ENCODE peak calls at places on chromosomes 3 and 15, in five cellular contexts. One of them, this sample, is unnamed.

GRCh38 chr3:102745881-102746280 is 311.1 kb downstream of the ZPLD1 start:
- DNase-seq in HepG2: no peak
- DNase-seq in GM12878: no peak
- DNase-seq in NT2/D1: no peak
- DNase-seq in H1: no peak
- DNase-seq in this sample: no peak

GRCh38 chr3:52848617-52849016 is 13.8 kb upstream of the MUSTN1 start:
- DNase-seq in GM12878: no peak
- DNase-seq in H1: no peak
- DNase-seq in HepG2: no peak
- DNase-seq in NT2/D1: no peak
- DNase-seq in this sample: no peak

GRCh38 chr15:54374184-54374947 is 396.1 kb downstream of the UNC13C start:
- DNase-seq in GM12878: no peak
- DNase-seq in NT2/D1: no peak
- DNase-seq in H1: no peak
- DNase-seq in HepG2: no peak
- DNase-seq in this sample: no peak

GRCh38 chr3:54433846-54434245 is 311.5 kb downstream of the CACNA2D3 start:
- DNase-seq in HepG2: peak
- DNase-seq in H1: peak
- DNase-seq in GM12878: no peak
- DNase-seq in NT2/D1: peak
- DNase-seq in this sample: peak

GRCh38 chr3:38575279-38575843 is 74.1 kb downstream of the SCN5A start:
- DNase-seq in H1: no peak
- DNase-seq in GM12878: no peak
- DNase-seq in NT2/D1: no peak
- DNase-seq in HepG2: no peak
- DNase-seq in this sample: no peak

GRCh38 chr3:36868614-36869436 is 76.0 kb downstream of the TRANK1 start:
- DNase-seq in NT2/D1: peak
- DNase-seq in H1: peak
- DNase-seq in HepG2: peak
- DNase-seq in GM12878: peak
- DNase-seq in this sample: peak

GRCh38 chr3:189947948-189948723 is 172.6 kb downstream of the P3H2 start:
- DNase-seq in NT2/D1: no peak
- DNase-seq in HepG2: no peak
- DNase-seq in H1: no peak
- DNase-seq in GM12878: peak
- DNase-seq in this sample: no peak

GRCh38 chr15:20351448-20351961 is 190.1 kb downstream of the GOLGA6L6 start:
- DNase-seq in GM12878: no peak
- DNase-seq in HepG2: no peak
- DNase-seq in NT2/D1: no peak
- DNase-seq in H1: no peak
- DNase-seq in this sample: no peak

GRCh38 chr3:194497799-194498575 is 11.2 kb upstream of the ATP13A3 start:
- DNase-seq in GM12878: no peak
- DNase-seq in H1: no peak
- DNase-seq in NT2/D1: no peak
- DNase-seq in HepG2: peak
- DNase-seq in this sample: no peak

GRCh38 chr15:63611217-63611616 is 14.0 kb downstream of the FBXL22 start:
- DNase-seq in GM12878: no peak
- DNase-seq in HepG2: no peak
- DNase-seq in NT2/D1: no peak
- DNase-seq in H1: no peak
- DNase-seq in this sample: no peak

GRCh38 chr3:171797265-171797679 is 13.0 kb downstream of the PLD1 start:
- DNase-seq in HepG2: no peak
- DNase-seq in NT2/D1: no peak
- DNase-seq in GM12878: peak
- DNase-seq in H1: no peak
- DNase-seq in this sample: no peak

GRCh38 chr3:39038165-39038564 is 13.6 kb downstream of the SCN11A start:
- DNase-seq in NT2/D1: no peak
- DNase-seq in GM12878: no peak
- DNase-seq in H1: no peak
- DNase-seq in HepG2: no peak
- DNase-seq in this sample: no peak

GRCh38 chr3:195566797-195567196 is 16.9 kb downstream of the APOD start:
- DNase-seq in GM12878: no peak
- DNase-seq in NT2/D1: no peak
- DNase-seq in HepG2: no peak
- DNase-seq in H1: no peak
- DNase-seq in this sample: peak

GRCh38 chr15:29883126-29883525 is 60.9 kb upstream of the TJP1 start:
- DNase-seq in HepG2: no peak
- DNase-seq in GM12878: no peak
- DNase-seq in H1: no peak
- DNase-seq in NT2/D1: no peak
- DNase-seq in this sample: no peak

GRCh38 chr3:65170357-65171090 is 482.7 kb upstream of the ADAMTS9 start:
- DNase-seq in GM12878: no peak
- DNase-seq in NT2/D1: no peak
- DNase-seq in H1: no peak
- DNase-seq in HepG2: no peak
- DNase-seq in this sample: peak

GRCh38 chr15:52783929-52784798 is 6.0 kb downstream of the ONECUT1 start:
- DNase-seq in GM12878: no peak
- DNase-seq in NT2/D1: no peak
- DNase-seq in H1: no peak
- DNase-seq in HepG2: no peak
- DNase-seq in this sample: no peak

GRCh38 chr3:28840976-28841376 is 439.9 kb upstream of the RBMS3 start:
- DNase-seq in NT2/D1: no peak
- DNase-seq in HepG2: no peak
- DNase-seq in H1: no peak
- DNase-seq in GM12878: peak
- DNase-seq in this sample: no peak

GRCh38 chr3:83514130-83514914 is 1444.5 kb upstream of the CADM2 start:
- DNase-seq in HepG2: no peak
- DNase-seq in NT2/D1: peak
- DNase-seq in GM12878: no peak
- DNase-seq in H1: peak
- DNase-seq in this sample: no peak

GRCh38 chr3:142315083-142315482 is 89.7 kb upstream of the GK5 start:
- DNase-seq in HepG2: peak
- DNase-seq in H1: no peak
- DNase-seq in GM12878: no peak
- DNase-seq in NT2/D1: no peak
- DNase-seq in this sample: no peak

GRCh38 chr3:38475716-38476115 is 20.4 kb upstream of the EXOG start:
- DNase-seq in NT2/D1: no peak
- DNase-seq in H1: no peak
- DNase-seq in GM12878: no peak
- DNase-seq in HepG2: no peak
- DNase-seq in this sample: no peak

GRCh38 chr3:63914312-63914711 is 2.1 kb upstream of the SCAANT1 start:
- DNase-seq in NT2/D1: no peak
- DNase-seq in H1: no peak
- DNase-seq in HepG2: no peak
- DNase-seq in GM12878: no peak
- DNase-seq in this sample: no peak

GRCh38 chr3:63910873-63911272 is 1.3 kb downstream of the SCAANT1 start:
- DNase-seq in HepG2: peak
- DNase-seq in GM12878: no peak
- DNase-seq in H1: no peak
- DNase-seq in NT2/D1: no peak
- DNase-seq in this sample: no peak

GRCh38 chr3:63911395-63911900 is 735 bp downstream of the SCAANT1 start:
- DNase-seq in HepG2: no peak
- DNase-seq in GM12878: no peak
- DNase-seq in H1: no peak
- DNase-seq in NT2/D1: no peak
- DNase-seq in this sample: no peak

GRCh38 chr3:63911901-63912767 is at the start of gene SCAANT1:
- DNase-seq in HepG2: peak
- DNase-seq in H1: peak
- DNase-seq in NT2/D1: peak
- DNase-seq in GM12878: no peak
- DNase-seq in this sample: peak

DNA sequence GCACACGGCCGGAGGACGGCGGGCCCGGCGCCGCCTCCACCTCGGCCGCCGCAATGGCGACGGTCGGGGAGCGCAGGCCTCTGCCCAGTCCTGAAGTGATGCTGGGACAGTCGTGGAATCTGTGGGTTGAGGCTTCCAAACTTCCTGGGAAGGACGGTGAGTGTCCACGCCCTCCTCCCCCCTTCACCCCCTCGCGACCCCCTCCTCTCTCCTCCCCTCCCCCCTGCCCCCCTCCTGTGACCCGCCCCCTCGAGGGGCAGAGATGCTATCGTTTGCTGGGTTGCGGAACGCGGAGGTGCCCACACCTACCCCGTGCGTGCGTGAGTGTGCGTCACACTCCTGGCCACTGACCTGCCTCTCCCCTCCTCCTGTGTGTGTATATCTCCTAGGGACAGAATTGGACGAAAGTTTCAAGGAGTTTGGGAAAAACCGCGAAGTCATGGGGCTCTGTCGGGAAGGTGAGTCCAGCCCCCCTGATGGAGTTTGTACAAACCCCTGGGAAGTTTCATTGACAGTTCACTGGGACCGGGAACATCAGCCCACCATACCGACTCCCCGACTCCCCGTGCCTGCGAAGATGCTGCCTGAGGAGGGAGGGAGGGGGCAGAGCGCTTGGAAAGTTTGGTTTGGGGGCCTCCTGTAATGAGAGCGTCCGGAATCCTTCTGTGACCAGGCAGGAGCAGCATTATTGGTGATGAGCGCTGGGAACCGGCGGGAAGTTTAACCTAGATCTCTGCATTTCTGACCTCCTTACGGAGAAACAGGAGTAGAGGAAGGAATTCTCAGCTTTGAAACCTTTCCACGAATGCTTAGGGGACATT is 795 bp upstream of the SCAANT1 start:
- DNase-seq in H1: no peak
- DNase-seq in HepG2: peak
- DNase-seq in GM12878: no peak
- DNase-seq in NT2/D1: no peak
- DNase-seq in this sample: peak
- TF ChIP-seq SUZ12 in H1: peak
- TF ChIP-seq SUZ12 in HepG2: no peak
- TF ChIP-seq SUZ12 in GM12878: no peak
- TF ChIP-seq SUZ12 in NT2/D1: no peak
- TF ChIP-seq SUZ12 in this sample: no peak

DNA sequence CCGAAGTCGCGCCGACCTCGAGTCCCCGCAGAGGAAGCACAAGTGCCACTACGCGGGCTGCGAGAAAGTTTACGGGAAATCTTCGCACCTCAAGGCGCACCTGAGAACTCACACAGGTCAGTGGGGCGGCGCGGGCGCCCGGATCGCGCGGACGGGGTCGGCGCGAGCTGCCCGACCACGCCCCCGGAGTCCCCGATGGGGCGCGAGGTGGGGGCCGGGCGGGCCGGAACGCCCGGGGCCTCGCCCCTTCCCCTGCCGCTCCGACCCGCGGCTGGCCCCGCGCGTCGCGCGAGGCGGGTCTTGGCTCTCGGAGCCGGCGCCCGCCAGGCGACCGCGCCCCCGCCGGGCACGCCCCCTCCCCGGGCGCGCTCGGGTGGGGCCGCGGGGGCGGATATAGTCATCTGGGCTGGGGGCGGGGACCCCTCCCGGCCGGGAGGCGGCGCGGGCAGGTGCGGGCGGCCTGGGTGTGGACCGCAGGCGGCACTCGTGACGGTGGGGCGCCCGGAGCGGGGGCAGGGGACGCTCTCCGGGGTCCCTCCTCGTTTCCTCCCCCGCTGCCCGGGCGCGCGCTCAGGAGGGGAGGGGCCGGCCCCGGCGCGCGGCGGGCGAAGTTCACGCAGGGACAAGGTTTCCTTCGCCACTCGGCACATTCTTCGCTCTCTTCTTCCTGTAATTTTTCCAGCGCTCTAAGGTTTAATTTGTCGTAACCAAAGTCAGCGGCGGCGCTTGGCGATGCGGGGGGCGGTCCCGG is 1.2 kb downstream of the KLF13 start:
- DNase-seq in GM12878: no peak
- DNase-seq in H1: no peak
- DNase-seq in NT2/D1: no peak
- DNase-seq in HepG2: peak
- DNase-seq in this sample: peak
- TF ChIP-seq SUZ12 in GM12878: no peak
- TF ChIP-seq SUZ12 in H1: no peak
- TF ChIP-seq SUZ12 in NT2/D1: no peak
- TF ChIP-seq SUZ12 in HepG2: no peak
- TF ChIP-seq SUZ12 in this sample: no peak

DNA sequence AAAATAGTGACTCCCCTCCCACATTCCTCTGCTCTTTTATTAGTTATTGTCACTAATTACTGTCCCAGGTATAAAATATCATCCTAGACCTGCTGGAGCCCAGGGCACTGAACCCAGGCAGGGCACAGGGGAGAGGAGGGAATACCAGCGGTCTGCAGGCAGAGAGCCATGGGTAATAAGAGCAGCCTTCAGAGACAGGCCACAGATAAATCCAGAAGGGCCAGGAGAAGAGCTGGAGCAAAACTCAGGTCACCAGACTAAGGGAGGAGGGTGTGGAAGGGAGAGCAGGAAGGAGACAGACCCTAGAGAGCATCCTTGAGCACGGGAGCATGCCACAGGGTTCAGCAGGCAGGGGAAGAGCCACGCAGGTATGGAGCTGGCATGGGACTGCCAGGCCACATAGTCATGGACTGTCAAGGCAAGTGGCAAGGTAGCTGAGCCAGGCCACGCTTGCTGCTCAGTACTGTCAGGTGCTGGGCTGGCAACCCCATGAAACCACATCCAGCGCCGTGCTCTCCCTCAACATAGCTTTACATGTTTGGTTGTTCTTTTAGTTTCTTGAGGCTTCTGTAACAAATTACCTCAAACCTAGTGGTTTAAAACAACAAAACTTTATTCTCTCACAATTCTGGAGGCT is 15.6 kb upstream of the CAPN3 start:
- DNase-seq in HepG2: no peak
- DNase-seq in H1: no peak
- DNase-seq in NT2/D1: no peak
- DNase-seq in GM12878: no peak
- DNase-seq in this sample: no peak
- TF ChIP-seq SUZ12 in HepG2: no peak
- TF ChIP-seq SUZ12 in H1: no peak
- TF ChIP-seq SUZ12 in NT2/D1: no peak
- TF ChIP-seq SUZ12 in GM12878: no peak
- TF ChIP-seq SUZ12 in this sample: no peak

GRCh38 chr15:62509395-62509973 is 344.4 kb upstream of the C2CD4B start:
- DNase-seq in GM12878: no peak
- DNase-seq in H1: no peak
- DNase-seq in HepG2: no peak
- DNase-seq in NT2/D1: no peak
- DNase-seq in this sample: no peak
- TF ChIP-seq SUZ12 in GM12878: no peak
- TF ChIP-seq SUZ12 in H1: no peak
- TF ChIP-seq SUZ12 in HepG2: no peak
- TF ChIP-seq SUZ12 in NT2/D1: no peak
- TF ChIP-seq SUZ12 in this sample: no peak

GRCh38 chr3:47000198-47000815 is 20.8 kb downstream of the NBEAL2 start:
- DNase-seq in NT2/D1: no peak
- DNase-seq in H1: no peak
- DNase-seq in HepG2: no peak
- DNase-seq in GM12878: no peak
- DNase-seq in this sample: no peak
- TF ChIP-seq SUZ12 in NT2/D1: no peak
- TF ChIP-seq SUZ12 in H1: no peak
- TF ChIP-seq SUZ12 in HepG2: no peak
- TF ChIP-seq SUZ12 in GM12878: no peak
- TF ChIP-seq SUZ12 in this sample: no peak

This sample was measured in HEK293T.